ENCODE peak calls at places on chromosomes 7 and 10, in nine cellular contexts. One of them, this sample, is unnamed. For H3K9me3, the result is how much of the 10 kb centered on the place peaks cover.

GRCh38 chr7:74449809-74450397 is 3.8 kb upstream of the GTF2IRD1 start:
- DNase-seq in A549: peak
- DNase-seq in heart left ventricle: peak
- DNase-seq in tibial nerve: peak
- DNase-seq in AG04450: no peak
- DNase-seq in CD4-positive, alpha-beta T cell: peak
- DNase-seq in OCI-LY7: peak
- DNase-seq in HCT116: peak
- DNase-seq in hepatocyte: peak
- DNase-seq in this sample: no peak

GRCh38 chr7:156004265-156005201 is 192.3 kb upstream of the SHH start:
- DNase-seq in OCI-LY7: no peak
- DNase-seq in AG04450: no peak
- DNase-seq in HCT116: no peak
- DNase-seq in A549: no peak
- DNase-seq in CD4-positive, alpha-beta T cell: no peak
- DNase-seq in tibial nerve: no peak
- DNase-seq in hepatocyte: no peak
- DNase-seq in heart left ventricle: no peak
- DNase-seq in this sample: peak

GRCh38 chr10:129711261-129711660 is 244.2 kb downstream of the MGMT start:
- DNase-seq in OCI-LY7: no peak
- DNase-seq in hepatocyte: no peak
- DNase-seq in HCT116: no peak
- DNase-seq in tibial nerve: no peak
- DNase-seq in heart left ventricle: no peak
- DNase-seq in CD4-positive, alpha-beta T cell: no peak
- DNase-seq in A549: no peak
- DNase-seq in AG04450: no peak
- DNase-seq in this sample: no peak

GRCh38 chr7:80334908-80335307 is 177.0 kb downstream of the GNAT3 start:
- DNase-seq in OCI-LY7: no peak
- DNase-seq in AG04450: no peak
- DNase-seq in A549: no peak
- DNase-seq in heart left ventricle: no peak
- DNase-seq in hepatocyte: no peak
- DNase-seq in HCT116: no peak
- DNase-seq in CD4-positive, alpha-beta T cell: no peak
- DNase-seq in tibial nerve: no peak
- DNase-seq in this sample: no peak

GRCh38 chr7:21184956-21185355 is 242.9 kb upstream of the SP4 start:
- DNase-seq in hepatocyte: no peak
- DNase-seq in heart left ventricle: no peak
- DNase-seq in HCT116: no peak
- DNase-seq in tibial nerve: no peak
- DNase-seq in OCI-LY7: no peak
- DNase-seq in AG04450: no peak
- DNase-seq in A549: no peak
- DNase-seq in CD4-positive, alpha-beta T cell: no peak
- DNase-seq in this sample: no peak

GRCh38 chr7:73991522-73992103 is 36.4 kb upstream of the ELN start:
- DNase-seq in CD4-positive, alpha-beta T cell: no peak
- DNase-seq in tibial nerve: no peak
- DNase-seq in A549: no peak
- DNase-seq in hepatocyte: no peak
- DNase-seq in AG04450: no peak
- DNase-seq in heart left ventricle: no peak
- DNase-seq in HCT116: no peak
- DNase-seq in OCI-LY7: no peak
- DNase-seq in this sample: no peak

GRCh38 chr7:5665106-5666025 is 116.1 kb downstream of the RNF216 start:
- DNase-seq in hepatocyte: peak
- DNase-seq in AG04450: peak
- DNase-seq in HCT116: peak
- DNase-seq in tibial nerve: peak
- DNase-seq in A549: peak
- DNase-seq in CD4-positive, alpha-beta T cell: peak
- DNase-seq in heart left ventricle: peak
- DNase-seq in OCI-LY7: peak
- DNase-seq in this sample: no peak

GRCh38 chr10:123567984-123568745 is 98.0 kb upstream of the GPR26 start:
- DNase-seq in A549: no peak
- DNase-seq in OCI-LY7: no peak
- DNase-seq in AG04450: no peak
- DNase-seq in tibial nerve: no peak
- DNase-seq in heart left ventricle: no peak
- DNase-seq in CD4-positive, alpha-beta T cell: no peak
- DNase-seq in hepatocyte: no peak
- DNase-seq in HCT116: no peak
- DNase-seq in this sample: no peak

GRCh38 chr7:73828107-73828803 is 2.5 kb upstream of the CLDN4 start:
- DNase-seq in AG04450: no peak
- DNase-seq in hepatocyte: peak
- DNase-seq in heart left ventricle: no peak
- DNase-seq in A549: peak
- DNase-seq in CD4-positive, alpha-beta T cell: no peak
- DNase-seq in OCI-LY7: no peak
- DNase-seq in tibial nerve: no peak
- DNase-seq in HCT116: peak
- DNase-seq in this sample: no peak

GRCh38 chr10:63722537-63722936 is 201.3 kb downstream of the REEP3 start:
- DNase-seq in hepatocyte: peak
- DNase-seq in tibial nerve: no peak
- DNase-seq in CD4-positive, alpha-beta T cell: no peak
- DNase-seq in A549: no peak
- DNase-seq in OCI-LY7: no peak
- DNase-seq in heart left ventricle: no peak
- DNase-seq in HCT116: no peak
- DNase-seq in AG04450: no peak
- DNase-seq in this sample: no peak

GRCh38 chr7:88259656-88260380 is 40.0 kb upstream of the SRI start:
- DNase-seq in tibial nerve: no peak
- DNase-seq in heart left ventricle: no peak
- DNase-seq in AG04450: no peak
- DNase-seq in HCT116: no peak
- DNase-seq in CD4-positive, alpha-beta T cell: no peak
- DNase-seq in hepatocyte: no peak
- DNase-seq in OCI-LY7: no peak
- DNase-seq in A549: no peak
- DNase-seq in this sample: no peak

GRCh38 chr7:159103382-159104187 is 41.1 kb downstream of the VIPR2 start:
- DNase-seq in heart left ventricle: no peak
- DNase-seq in CD4-positive, alpha-beta T cell: no peak
- DNase-seq in OCI-LY7: no peak
- DNase-seq in HCT116: no peak
- DNase-seq in A549: no peak
- DNase-seq in hepatocyte: no peak
- DNase-seq in AG04450: no peak
- DNase-seq in tibial nerve: no peak
- DNase-seq in this sample: no peak

GRCh38 chr7:36600869-36601530 is 123.3 kb downstream of the AOAH start:
- DNase-seq in OCI-LY7: no peak
- DNase-seq in hepatocyte: peak
- DNase-seq in heart left ventricle: no peak
- DNase-seq in tibial nerve: no peak
- DNase-seq in A549: peak
- DNase-seq in HCT116: no peak
- DNase-seq in AG04450: peak
- DNase-seq in CD4-positive, alpha-beta T cell: no peak
- DNase-seq in this sample: no peak

DNA sequence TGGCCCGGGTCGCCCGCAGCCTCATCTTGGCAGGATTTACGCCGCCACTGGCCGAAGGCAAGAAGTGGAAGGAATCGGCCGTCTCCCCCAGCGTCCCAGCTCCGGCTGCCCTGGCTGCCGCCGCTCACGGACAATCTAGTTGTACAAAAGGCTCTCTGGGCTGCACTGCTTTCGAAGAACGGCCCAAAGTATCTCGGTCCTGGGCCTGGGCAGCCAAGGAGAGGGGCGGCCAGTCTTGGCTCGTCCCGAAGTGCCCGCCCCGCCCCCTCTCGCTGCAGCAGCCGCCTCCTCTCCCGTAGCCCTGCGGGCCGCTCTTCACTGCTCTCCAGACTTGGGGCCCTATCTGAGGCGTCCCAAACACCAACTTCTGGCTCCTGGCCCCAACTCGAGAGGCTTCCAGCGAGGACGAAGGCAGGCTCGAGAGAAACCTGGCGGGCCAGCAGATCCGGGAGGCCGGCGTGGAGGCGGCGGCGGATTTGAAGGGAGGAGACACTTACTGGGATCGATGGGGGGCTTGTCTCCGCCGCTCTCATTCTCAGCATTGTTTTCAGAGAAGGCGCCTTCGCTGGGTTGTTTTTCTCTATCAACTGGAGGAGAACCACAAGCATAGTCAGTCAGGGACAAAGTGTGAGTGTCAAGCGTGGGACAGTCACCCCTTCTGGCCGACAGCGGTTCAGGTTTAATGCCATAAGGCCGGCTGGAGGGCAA is 802 bp downstream of the HOXA9 start:
- DNase-seq in HCT116: no peak
- DNase-seq in tibial nerve: no peak
- DNase-seq in OCI-LY7: no peak
- DNase-seq in heart left ventricle: no peak
- DNase-seq in AG04450: no peak
- DNase-seq in CD4-positive, alpha-beta T cell: no peak
- DNase-seq in A549: no peak
- DNase-seq in hepatocyte: no peak
- DNase-seq in this sample: peak
- TF ChIP-seq CTCF in HCT116: no peak
- TF ChIP-seq CTCF in tibial nerve: peak
- TF ChIP-seq CTCF in OCI-LY7: no peak
- TF ChIP-seq CTCF in heart left ventricle: no peak
- TF ChIP-seq CTCF in AG04450: peak
- TF ChIP-seq CTCF in CD4-positive, alpha-beta T cell: no peak
- TF ChIP-seq CTCF in A549: no peak
- TF ChIP-seq CTCF in hepatocyte: peak
- TF ChIP-seq CTCF in this sample: no peak

DNA sequence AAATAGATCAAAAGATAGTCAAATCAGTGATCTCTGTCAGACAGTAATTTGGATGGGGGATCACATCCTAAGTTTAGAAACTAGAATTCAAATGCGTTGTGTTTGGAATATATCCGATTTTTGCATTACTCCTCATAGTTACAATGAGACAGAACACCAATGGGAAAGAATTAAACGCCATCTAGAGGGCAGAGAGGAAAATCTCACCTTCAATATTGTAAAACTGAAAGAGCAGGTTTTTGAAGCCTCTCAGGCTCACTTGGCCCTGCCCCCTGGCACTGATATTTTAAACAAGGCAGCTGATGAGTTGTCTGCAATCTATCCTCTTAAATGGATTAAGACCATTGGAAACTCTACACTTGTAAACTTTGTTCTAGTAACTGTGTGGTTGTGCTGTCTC is 17.7 kb downstream of the FRG2B start:
- DNase-seq in AG04450: no peak
- DNase-seq in CD4-positive, alpha-beta T cell: no peak
- DNase-seq in hepatocyte: no peak
- DNase-seq in OCI-LY7: peak
- DNase-seq in HCT116: no peak
- DNase-seq in tibial nerve: no peak
- DNase-seq in heart left ventricle: no peak
- DNase-seq in A549: peak
- DNase-seq in this sample: no peak
- H3K9me3 ChIP-seq in AG04450: under half
- H3K9me3 ChIP-seq in CD4-positive, alpha-beta T cell: under half
- H3K9me3 ChIP-seq in hepatocyte: under half
- H3K9me3 ChIP-seq in OCI-LY7: under half
- H3K9me3 ChIP-seq in HCT116: under half
- H3K9me3 ChIP-seq in tibial nerve: under half
- H3K9me3 ChIP-seq in heart left ventricle: under half
- H3K9me3 ChIP-seq in A549: under half
- H3K9me3 ChIP-seq in this sample: under half

DNA sequence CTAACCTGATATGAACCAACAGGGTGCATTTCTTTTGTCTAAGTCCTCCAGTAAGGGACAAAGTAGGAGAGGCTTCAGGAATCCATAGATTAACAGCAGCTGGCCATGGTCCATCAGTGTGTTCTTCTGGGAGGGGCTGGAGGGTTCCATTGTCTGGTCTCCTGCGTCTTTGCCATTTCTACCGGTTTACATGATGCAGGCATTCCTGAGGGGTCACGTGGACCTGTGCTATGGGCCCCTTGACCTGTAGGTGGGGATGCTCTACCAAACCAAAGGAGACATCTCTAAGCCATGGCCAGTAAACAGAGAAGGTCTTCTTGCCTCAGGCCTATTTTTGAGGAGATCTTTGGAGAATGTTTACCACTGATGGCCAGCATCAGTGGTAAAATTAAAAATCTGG is 28.7 kb upstream of the HABP2 start:
- DNase-seq in CD4-positive, alpha-beta T cell: no peak
- DNase-seq in tibial nerve: no peak
- DNase-seq in AG04450: no peak
- DNase-seq in heart left ventricle: no peak
- DNase-seq in OCI-LY7: no peak
- DNase-seq in HCT116: no peak
- DNase-seq in A549: peak
- DNase-seq in hepatocyte: no peak
- DNase-seq in this sample: no peak
- TF ChIP-seq CTCF in CD4-positive, alpha-beta T cell: no peak
- TF ChIP-seq CTCF in tibial nerve: no peak
- TF ChIP-seq CTCF in AG04450: no peak
- TF ChIP-seq CTCF in heart left ventricle: no peak
- TF ChIP-seq CTCF in OCI-LY7: peak
- TF ChIP-seq CTCF in HCT116: peak
- TF ChIP-seq CTCF in A549: no peak
- TF ChIP-seq CTCF in hepatocyte: peak
- TF ChIP-seq CTCF in this sample: no peak

GRCh38 chr7:12553421-12553820 is 17.1 kb upstream of the SCIN start:
- DNase-seq in A549: no peak
- DNase-seq in HCT116: no peak
- DNase-seq in heart left ventricle: no peak
- DNase-seq in AG04450: no peak
- DNase-seq in OCI-LY7: no peak
- DNase-seq in tibial nerve: no peak
- DNase-seq in hepatocyte: no peak
- DNase-seq in CD4-positive, alpha-beta T cell: no peak
- DNase-seq in this sample: no peak
- H3K9me3 ChIP-seq in A549: under half
- H3K9me3 ChIP-seq in HCT116: under half
- H3K9me3 ChIP-seq in heart left ventricle: under half
- H3K9me3 ChIP-seq in AG04450: under half
- H3K9me3 ChIP-seq in OCI-LY7: under half
- H3K9me3 ChIP-seq in tibial nerve: under half
- H3K9me3 ChIP-seq in hepatocyte: under half
- H3K9me3 ChIP-seq in CD4-positive, alpha-beta T cell: under half
- H3K9me3 ChIP-seq in this sample: under half

DNA sequence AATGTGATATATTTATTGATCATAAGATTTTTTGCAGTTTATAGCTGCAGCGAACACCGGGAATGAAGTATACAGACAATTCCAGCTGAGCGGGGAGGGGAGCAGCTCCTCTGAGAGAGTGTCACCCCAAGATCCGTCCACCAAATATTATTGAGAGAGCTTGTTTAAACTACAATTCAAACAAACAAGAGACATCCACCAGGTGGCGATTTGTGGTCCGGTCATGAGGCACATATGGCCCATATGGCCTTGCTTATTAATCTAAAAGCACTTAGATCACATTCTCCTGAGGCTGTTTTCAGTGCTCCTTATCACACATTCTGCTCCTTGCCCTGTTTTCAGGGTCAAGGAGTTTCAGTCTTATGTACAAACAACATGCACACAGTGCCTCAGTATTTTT is 83.1 kb downstream of the THSD7A start:
- DNase-seq in HCT116: peak
- DNase-seq in CD4-positive, alpha-beta T cell: no peak
- DNase-seq in OCI-LY7: no peak
- DNase-seq in heart left ventricle: no peak
- DNase-seq in A549: peak
- DNase-seq in tibial nerve: no peak
- DNase-seq in hepatocyte: peak
- DNase-seq in AG04450: no peak
- DNase-seq in this sample: no peak
- TF ChIP-seq CTCF in HCT116: no peak
- TF ChIP-seq CTCF in CD4-positive, alpha-beta T cell: no peak
- TF ChIP-seq CTCF in OCI-LY7: no peak
- TF ChIP-seq CTCF in heart left ventricle: no peak
- TF ChIP-seq CTCF in A549: peak
- TF ChIP-seq CTCF in tibial nerve: no peak
- TF ChIP-seq CTCF in hepatocyte: no peak
- TF ChIP-seq CTCF in AG04450: no peak
- TF ChIP-seq CTCF in this sample: no peak